ENCODE peak calls at places on chromosome 1, in six cellular contexts. V is WTC11, K is neural crest cell, C is HFF-Myc, X is B cell, S is osteoblast. Z is an unnamed sample.

GRCh38 chr1:74717626-74718025 is 15.2 kb downstream of the CRYZ start:
- DNase-seq in X (no peak), S (no peak), C (no peak), K (no peak), V (no peak), Z (no peak)

GRCh38 chr1:224061436-224061835 is 52.5 kb upstream of the FBXO28 start:
- DNase-seq in C (no peak), K (no peak), V (no peak), X (no peak), S (no peak), Z (no peak)

GRCh38 chr1:230285351-230285750 is 140.8 kb downstream of the PGBD5 start:
- DNase-seq in V (no peak), S (peak), K (no peak), C (no peak), X (no peak), Z (no peak)

GRCh38 chr1:7549693-7550161 is 221.4 kb upstream of the VAMP3 start:
- DNase-seq in V (no peak), K (no peak), X (no peak), S (peak), C (no peak), Z (no peak)

GRCh38 chr1:21366288-21366687 is 73.6 kb upstream of the NBPF3 start:
- DNase-seq in C (no peak), S (no peak), X (no peak), V (no peak), K (no peak), Z (no peak)

GRCh38 chr1:24925082-24925779 is 4.8 kb downstream of the RUNX3 start:
- DNase-seq in X (peak), V (no peak), K (no peak), S (no peak), C (no peak), Z (peak)

GRCh38 chr1:10814954-10815862 is 18.8 kb upstream of the CASZ1 start:
- DNase-seq in X (no peak), S (peak), K (no peak), V (no peak), C (no peak), Z (no peak)

GRCh38 chr1:244801246-244801645 is 34.2 kb upstream of the COX20 start:
- DNase-seq in V (peak), S (peak), C (no peak), X (peak), K (peak), Z (peak)

GRCh38 chr1:4975856-4976255 is 321.4 kb downstream of the AJAP1 start:
- DNase-seq in C (no peak), X (no peak), S (no peak), V (no peak), K (no peak), Z (no peak)

GRCh38 chr1:229107302-229107815 is 163.6 kb upstream of the RAB4A start:
- DNase-seq in X (no peak), V (no peak), S (no peak), K (no peak), C (no peak), Z (no peak)

GRCh38 chr1:157948547-157949152 is 44.8 kb upstream of the KIRREL1 start:
- DNase-seq in X (peak), K (peak), V (peak), S (no peak), C (no peak), Z (peak)

GRCh38 chr1:26999440-26999987 is 6.0 kb downstream of the TRNP1 start:
- DNase-seq in X (no peak), K (no peak), S (peak), C (peak), V (peak), Z (no peak)

GRCh38 chr1:68495968-68496679 is 758 bp downstream of the DEPDC1 start:
- DNase-seq in X (peak), K (no peak), V (no peak), C (no peak), S (peak), Z (peak)

GRCh38 chr1:10530756-10531155 is 56.0 kb downstream of the PEX14 start:
- DNase-seq in V (no peak), K (no peak), C (no peak), S (peak), X (no peak), Z (no peak)

GRCh38 chr1:84690397-84691138 is at the start of gene SSX2IP:
- DNase-seq in K (peak), V (peak), X (peak), C (peak), S (peak), Z (peak)

GRCh38 chr1:212975607-212975918 is 25.2 kb downstream of the VASH2 start:
- DNase-seq in C (no peak), V (no peak), K (no peak), S (no peak), X (no peak), Z (no peak)

GRCh38 chr1:221949996-221950395 is 208.1 kb upstream of the DUSP10 start:
- DNase-seq in X (no peak), V (no peak), K (no peak), C (no peak), S (no peak), Z (no peak)

GRCh38 chr1:118999348-119000071 is 11.4 kb upstream of the TBX15 start:
- DNase-seq in K (no peak), X (no peak), S (no peak), V (no peak), C (no peak), Z (no peak)

GRCh38 chr1:37875833-37876232 is 16.4 kb upstream of the MTF1 start:
- DNase-seq in X (no peak), V (no peak), K (no peak), S (no peak), C (no peak), Z (no peak)
- TF ChIP-seq CTCF in X (no peak), V (no peak), K (peak), S (peak), C (no peak), Z (no peak)

GRCh38 chr1:3453891-3454810 is at the start of gene ARHGEF16:
- DNase-seq in C (no peak), S (peak), X (peak), V (peak), K (peak), Z (peak)
- TF ChIP-seq CTCF in C (peak), S (peak), X (no peak), V (no peak), K (peak), Z (peak)

GRCh38 chr1:201468844-201469644 is at the start of gene PHLDA3:
- DNase-seq in V (peak), K (peak), X (peak), S (peak), C (no peak), Z (peak)
- TF ChIP-seq CTCF in V (no peak), K (no peak), X (no peak), S (no peak), C (no peak), Z (peak)

GRCh38 chr1:112507896-112508241 is 896 bp upstream of the WNT2B start:
- DNase-seq in X (peak), K (no peak), S (peak), V (peak), C (no peak), Z (peak)

GRCh38 chr1:112509005-112509659 is 367 bp downstream of the WNT2B start:
- DNase-seq in C (no peak), S (peak), V (peak), X (peak), K (no peak), Z (peak)

GRCh38 chr1:112507336-112507735 is 1.4 kb upstream of the WNT2B start:
- DNase-seq in C (no peak), V (no peak), K (no peak), S (no peak), X (no peak), Z (no peak)

GRCh38 chr1:112509660-112510178 is 954 bp downstream of the WNT2B start:
- DNase-seq in C (no peak), K (no peak), V (no peak), S (peak), X (no peak), Z (no peak)

DNA sequence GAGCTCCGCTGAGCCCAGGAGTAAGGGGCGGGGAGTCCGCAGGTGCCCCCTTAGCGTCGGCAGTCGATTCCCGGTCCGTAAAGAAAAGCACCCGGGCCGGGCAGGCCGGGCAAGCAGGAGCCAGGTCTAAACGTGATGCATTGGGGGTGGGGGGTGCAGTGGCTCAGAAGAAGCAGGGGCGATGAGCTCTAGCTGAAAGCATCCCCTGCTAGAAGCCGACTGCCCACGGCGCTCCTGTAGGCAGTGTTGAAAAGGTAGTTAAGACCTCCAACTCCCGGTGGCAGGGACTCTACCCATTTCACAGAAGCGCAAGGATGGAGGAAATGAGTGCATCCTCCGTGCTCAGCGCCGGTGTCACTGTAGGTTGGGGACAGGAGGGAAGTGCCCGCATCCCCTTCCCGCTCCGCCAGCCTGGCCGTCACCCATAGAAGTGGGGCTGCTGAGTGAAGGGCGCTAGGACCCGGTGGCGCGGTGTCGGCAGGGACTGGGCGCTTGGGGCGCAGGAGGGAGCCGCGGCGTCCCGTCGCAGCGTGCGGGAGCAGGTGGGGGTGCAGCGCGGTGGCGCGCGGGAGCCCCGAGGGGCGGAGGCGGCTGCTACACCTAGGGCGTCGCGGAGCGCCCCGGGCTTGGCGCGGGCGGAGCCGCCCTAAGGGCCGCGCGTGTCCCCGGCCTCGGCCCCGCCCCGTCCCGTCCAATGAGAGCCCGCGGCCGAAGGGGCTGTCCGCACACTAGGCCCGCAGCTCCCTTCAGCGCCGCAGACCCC is at the start of gene WNT2B:
- DNase-seq in V (peak), S (peak), X (peak), C (no peak), K (peak), Z (peak)
- TF ChIP-seq CTCF in V (no peak), S (no peak), X (no peak), C (no peak), K (no peak), Z (no peak)

DNA sequence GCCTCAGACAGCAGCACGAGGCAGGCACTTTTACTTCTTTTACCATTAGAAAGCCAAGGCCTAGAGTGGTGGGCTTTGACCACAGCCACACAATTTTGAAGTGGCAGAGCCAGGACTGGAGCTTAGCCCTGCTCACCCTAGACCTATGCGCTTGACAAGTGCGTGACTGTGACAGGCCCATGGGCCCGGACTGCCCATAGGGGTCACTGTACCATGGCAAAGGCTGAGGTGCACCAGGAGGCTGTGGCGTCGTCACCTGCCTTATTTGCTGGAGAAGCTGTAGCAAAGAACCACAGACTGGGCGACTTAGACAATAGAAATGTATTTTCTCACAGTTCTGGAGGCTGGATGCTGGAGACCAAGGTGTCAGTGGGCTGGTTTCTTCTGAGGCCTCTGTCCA is 2.6 kb upstream of the TMEM82 start:
- DNase-seq in K (no peak), C (no peak), S (no peak), X (no peak), V (peak), Z (no peak)
- TF ChIP-seq CTCF in K (peak), C (peak), S (no peak), X (no peak), V (no peak), Z (peak)

GRCh38 chr1:101474039-101474665 is 237.3 kb downstream of the S1PR1 start:
- DNase-seq in S (no peak), K (no peak), C (peak), X (no peak), V (peak), Z (peak)
- TF ChIP-seq CTCF in S (peak), K (peak), C (peak), X (peak), V (peak), Z (peak)